ENCODE peak calls at places on chromosomes 5 and 9, in nine cellular contexts. One of them, this sample, is unnamed. For H3K4me1, the result is how much of the 10 kb centered on the place peaks cover.

GRCh38 chr5:132009706-132010405 is 1.6 kb downstream of the ACSL6 start:
- DNase-seq in mesendoderm: no peak
- DNase-seq in mesenchymal stem cell: no peak
- DNase-seq in fibroblast of lung: no peak
- DNase-seq in right atrium auricular region: no peak
- DNase-seq in aorta: peak
- DNase-seq in prostate gland: no peak
- DNase-seq in heart right ventricle: no peak
- DNase-seq in mammary epithelial cell: no peak
- DNase-seq in this sample: peak

GRCh38 chr5:157464518-157465171 is 4.6 kb downstream of the NIPAL4 start:
- DNase-seq in mammary epithelial cell: peak
- DNase-seq in right atrium auricular region: peak
- DNase-seq in prostate gland: peak
- DNase-seq in mesenchymal stem cell: peak
- DNase-seq in heart right ventricle: no peak
- DNase-seq in aorta: peak
- DNase-seq in mesendoderm: peak
- DNase-seq in fibroblast of lung: peak
- DNase-seq in this sample: peak

GRCh38 chr5:132526290-132526973 is 16.9 kb downstream of the IL5 start:
- DNase-seq in fibroblast of lung: peak
- DNase-seq in right atrium auricular region: no peak
- DNase-seq in mammary epithelial cell: peak
- DNase-seq in mesenchymal stem cell: peak
- DNase-seq in heart right ventricle: peak
- DNase-seq in mesendoderm: peak
- DNase-seq in aorta: no peak
- DNase-seq in prostate gland: peak
- DNase-seq in this sample: peak

GRCh38 chr5:32505718-32506117 is 61.2 kb upstream of the ZFR start:
- DNase-seq in heart right ventricle: no peak
- DNase-seq in prostate gland: no peak
- DNase-seq in mesenchymal stem cell: peak
- DNase-seq in mammary epithelial cell: peak
- DNase-seq in right atrium auricular region: no peak
- DNase-seq in aorta: no peak
- DNase-seq in fibroblast of lung: peak
- DNase-seq in mesendoderm: no peak
- DNase-seq in this sample: no peak

GRCh38 chr9:74494490-74494889 is 2.6 kb upstream of the RORB start:
- DNase-seq in fibroblast of lung: no peak
- DNase-seq in right atrium auricular region: no peak
- DNase-seq in prostate gland: no peak
- DNase-seq in aorta: no peak
- DNase-seq in mesenchymal stem cell: no peak
- DNase-seq in heart right ventricle: no peak
- DNase-seq in mesendoderm: peak
- DNase-seq in mammary epithelial cell: no peak
- DNase-seq in this sample: no peak

GRCh38 chr5:170483701-170484458 is 19.9 kb upstream of the KCNIP1 start:
- DNase-seq in mesendoderm: peak
- DNase-seq in fibroblast of lung: peak
- DNase-seq in right atrium auricular region: peak
- DNase-seq in aorta: no peak
- DNase-seq in prostate gland: no peak
- DNase-seq in mammary epithelial cell: peak
- DNase-seq in mesenchymal stem cell: peak
- DNase-seq in heart right ventricle: no peak
- DNase-seq in this sample: no peak

GRCh38 chr9:131848570-131849160 is 108.8 kb upstream of the RAPGEF1 start:
- DNase-seq in fibroblast of lung: no peak
- DNase-seq in aorta: no peak
- DNase-seq in mesendoderm: no peak
- DNase-seq in mammary epithelial cell: no peak
- DNase-seq in prostate gland: no peak
- DNase-seq in heart right ventricle: no peak
- DNase-seq in mesenchymal stem cell: no peak
- DNase-seq in right atrium auricular region: no peak
- DNase-seq in this sample: no peak

GRCh38 chr5:121691478-121691877 is 160.2 kb upstream of the FTMT start:
- DNase-seq in mammary epithelial cell: no peak
- DNase-seq in mesendoderm: peak
- DNase-seq in right atrium auricular region: no peak
- DNase-seq in aorta: no peak
- DNase-seq in fibroblast of lung: peak
- DNase-seq in prostate gland: no peak
- DNase-seq in heart right ventricle: no peak
- DNase-seq in mesenchymal stem cell: peak
- DNase-seq in this sample: no peak

GRCh38 chr5:45694255-45694834 is 1.8 kb downstream of the HCN1 start:
- DNase-seq in mesendoderm: no peak
- DNase-seq in prostate gland: no peak
- DNase-seq in mammary epithelial cell: no peak
- DNase-seq in fibroblast of lung: no peak
- DNase-seq in right atrium auricular region: no peak
- DNase-seq in heart right ventricle: no peak
- DNase-seq in mesenchymal stem cell: peak
- DNase-seq in aorta: no peak
- DNase-seq in this sample: no peak

GRCh38 chr5:27266184-27266583 is 227.8 kb upstream of the CDH9 start:
- DNase-seq in mammary epithelial cell: no peak
- DNase-seq in prostate gland: no peak
- DNase-seq in mesendoderm: no peak
- DNase-seq in right atrium auricular region: no peak
- DNase-seq in fibroblast of lung: peak
- DNase-seq in mesenchymal stem cell: peak
- DNase-seq in heart right ventricle: no peak
- DNase-seq in aorta: no peak
- DNase-seq in this sample: no peak

GRCh38 chr5:36658016-36658415 is 51.6 kb downstream of the SLC1A3 start:
- DNase-seq in prostate gland: no peak
- DNase-seq in fibroblast of lung: peak
- DNase-seq in heart right ventricle: no peak
- DNase-seq in mammary epithelial cell: no peak
- DNase-seq in mesenchymal stem cell: no peak
- DNase-seq in aorta: no peak
- DNase-seq in right atrium auricular region: no peak
- DNase-seq in mesendoderm: no peak
- DNase-seq in this sample: no peak

GRCh38 chr5:135869151-135869737 is 26.4 kb downstream of the IL9 start:
- DNase-seq in heart right ventricle: no peak
- DNase-seq in fibroblast of lung: no peak
- DNase-seq in aorta: no peak
- DNase-seq in mesenchymal stem cell: no peak
- DNase-seq in right atrium auricular region: no peak
- DNase-seq in mammary epithelial cell: no peak
- DNase-seq in prostate gland: no peak
- DNase-seq in mesendoderm: no peak
- DNase-seq in this sample: no peak

GRCh38 chr5:73540192-73540591 is 25.2 kb downstream of the ANKRA2 start:
- DNase-seq in prostate gland: peak
- DNase-seq in right atrium auricular region: no peak
- DNase-seq in fibroblast of lung: peak
- DNase-seq in heart right ventricle: no peak
- DNase-seq in aorta: no peak
- DNase-seq in mesenchymal stem cell: peak
- DNase-seq in mammary epithelial cell: peak
- DNase-seq in mesendoderm: no peak
- DNase-seq in this sample: no peak

GRCh38 chr5:122421379-122422081 is 109.5 kb downstream of the SNCAIP start:
- DNase-seq in mesenchymal stem cell: no peak
- DNase-seq in heart right ventricle: no peak
- DNase-seq in mammary epithelial cell: no peak
- DNase-seq in right atrium auricular region: no peak
- DNase-seq in mesendoderm: no peak
- DNase-seq in aorta: no peak
- DNase-seq in fibroblast of lung: no peak
- DNase-seq in prostate gland: no peak
- DNase-seq in this sample: no peak

GRCh38 chr5:138258704-138259285 is 15.6 kb downstream of the GFRA3 start:
- DNase-seq in mesendoderm: no peak
- DNase-seq in mesenchymal stem cell: no peak
- DNase-seq in heart right ventricle: no peak
- DNase-seq in prostate gland: no peak
- DNase-seq in fibroblast of lung: no peak
- DNase-seq in mammary epithelial cell: no peak
- DNase-seq in right atrium auricular region: no peak
- DNase-seq in aorta: no peak
- DNase-seq in this sample: no peak

GRCh38 chr5:61440086-61440485 is 108.0 kb downstream of the ZSWIM6 start:
- DNase-seq in heart right ventricle: no peak
- DNase-seq in prostate gland: no peak
- DNase-seq in mesenchymal stem cell: no peak
- DNase-seq in right atrium auricular region: no peak
- DNase-seq in aorta: no peak
- DNase-seq in mesendoderm: no peak
- DNase-seq in fibroblast of lung: no peak
- DNase-seq in mammary epithelial cell: no peak
- DNase-seq in this sample: no peak

GRCh38 chr5:151134228-151134627 is 23.4 kb downstream of the ANXA6 start:
- DNase-seq in mammary epithelial cell: peak
- DNase-seq in fibroblast of lung: no peak
- DNase-seq in heart right ventricle: no peak
- DNase-seq in right atrium auricular region: no peak
- DNase-seq in aorta: no peak
- DNase-seq in mesendoderm: no peak
- DNase-seq in prostate gland: peak
- DNase-seq in mesenchymal stem cell: no peak
- DNase-seq in this sample: no peak

DNA sequence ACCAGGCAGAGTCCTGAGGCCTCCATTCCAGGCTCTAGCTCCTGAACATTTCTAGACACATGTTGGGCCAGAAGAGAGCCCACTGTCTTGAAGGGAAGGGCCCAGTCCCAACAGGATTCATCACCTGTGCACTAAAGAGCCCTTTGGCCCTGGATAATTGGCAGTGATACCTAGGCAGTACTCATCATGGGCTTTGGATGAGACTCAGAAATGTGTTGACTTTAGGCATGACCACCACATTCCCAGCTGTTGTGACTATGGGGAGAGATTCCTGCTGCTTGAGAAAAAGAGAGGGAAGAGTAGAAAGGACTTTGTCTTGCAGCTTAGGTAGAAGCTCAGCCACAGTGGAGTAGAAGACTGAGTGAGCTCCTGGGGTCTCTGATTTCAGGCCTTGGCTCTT is 138.4 kb upstream of the DAPK1 start:
- DNase-seq in right atrium auricular region: no peak
- DNase-seq in aorta: no peak
- DNase-seq in mesendoderm: no peak
- DNase-seq in mammary epithelial cell: no peak
- DNase-seq in prostate gland: no peak
- DNase-seq in mesenchymal stem cell: no peak
- DNase-seq in fibroblast of lung: no peak
- DNase-seq in heart right ventricle: no peak
- DNase-seq in this sample: no peak
- H3K4me1 ChIP-seq in right atrium auricular region: under half
- H3K4me1 ChIP-seq in aorta: under half
- H3K4me1 ChIP-seq in mesendoderm: under half
- H3K4me1 ChIP-seq in mammary epithelial cell: under half
- H3K4me1 ChIP-seq in prostate gland: under half
- H3K4me1 ChIP-seq in mesenchymal stem cell: under half
- H3K4me1 ChIP-seq in fibroblast of lung: under half
- H3K4me1 ChIP-seq in heart right ventricle: under half
- H3K4me1 ChIP-seq in this sample: under half

GRCh38 chr9:5274770-5275169 is 29.7 kb downstream of the RLN2 start:
- DNase-seq in fibroblast of lung: no peak
- DNase-seq in right atrium auricular region: no peak
- DNase-seq in prostate gland: no peak
- DNase-seq in mammary epithelial cell: no peak
- DNase-seq in mesenchymal stem cell: no peak
- DNase-seq in heart right ventricle: no peak
- DNase-seq in aorta: no peak
- DNase-seq in mesendoderm: no peak
- DNase-seq in this sample: no peak

DNA sequence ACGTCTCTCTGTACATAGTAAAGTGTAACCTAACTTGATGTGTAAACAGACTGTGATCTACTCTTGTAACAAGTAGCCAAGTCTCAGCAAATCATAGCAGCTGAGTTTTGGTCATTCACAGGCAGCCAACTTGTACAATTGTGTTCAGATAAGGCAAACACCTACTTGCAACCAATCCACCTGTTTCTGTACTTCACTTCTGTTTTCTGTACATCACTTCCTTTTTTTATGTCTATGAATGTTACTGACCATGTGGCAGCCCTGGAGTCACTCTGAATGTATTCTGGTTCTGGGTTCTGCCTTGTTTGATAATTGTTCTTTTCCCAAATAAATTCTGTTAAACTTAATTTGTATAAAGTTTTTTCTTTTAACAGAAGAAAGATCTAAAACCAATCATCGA is 26.0 kb downstream of the RLN2 start:
- DNase-seq in mammary epithelial cell: no peak
- DNase-seq in prostate gland: no peak
- DNase-seq in aorta: no peak
- DNase-seq in fibroblast of lung: no peak
- DNase-seq in mesendoderm: no peak
- DNase-seq in mesenchymal stem cell: no peak
- DNase-seq in heart right ventricle: no peak
- DNase-seq in right atrium auricular region: no peak
- DNase-seq in this sample: no peak
- H3K4me1 ChIP-seq in mammary epithelial cell: under half
- H3K4me1 ChIP-seq in prostate gland: under half
- H3K4me1 ChIP-seq in aorta: under half
- H3K4me1 ChIP-seq in fibroblast of lung: under half
- H3K4me1 ChIP-seq in mesendoderm: under half
- H3K4me1 ChIP-seq in mesenchymal stem cell: under half
- H3K4me1 ChIP-seq in heart right ventricle: under half
- H3K4me1 ChIP-seq in right atrium auricular region: under half
- H3K4me1 ChIP-seq in this sample: under half

GRCh38 chr5:177492841-177493240 is 4.6 kb downstream of the PDLIM7 start:
- DNase-seq in mesendoderm: no peak
- DNase-seq in right atrium auricular region: no peak
- DNase-seq in aorta: no peak
- DNase-seq in mammary epithelial cell: no peak
- DNase-seq in prostate gland: no peak
- DNase-seq in fibroblast of lung: no peak
- DNase-seq in heart right ventricle: no peak
- DNase-seq in mesenchymal stem cell: no peak
- DNase-seq in this sample: no peak
- H3K4me1 ChIP-seq in mesendoderm: under half
- H3K4me1 ChIP-seq in right atrium auricular region: half or more
- H3K4me1 ChIP-seq in aorta: under half
- H3K4me1 ChIP-seq in mammary epithelial cell: under half
- H3K4me1 ChIP-seq in prostate gland: under half
- H3K4me1 ChIP-seq in fibroblast of lung: under half
- H3K4me1 ChIP-seq in heart right ventricle: half or more
- H3K4me1 ChIP-seq in mesenchymal stem cell: half or more
- H3K4me1 ChIP-seq in this sample: under half

GRCh38 chr5:139418804-139419203 is 14.9 kb upstream of the SPATA24 start:
- DNase-seq in right atrium auricular region: no peak
- DNase-seq in aorta: no peak
- DNase-seq in mesenchymal stem cell: no peak
- DNase-seq in fibroblast of lung: no peak
- DNase-seq in mammary epithelial cell: no peak
- DNase-seq in mesendoderm: no peak
- DNase-seq in prostate gland: no peak
- DNase-seq in heart right ventricle: peak
- DNase-seq in this sample: no peak
- H3K4me1 ChIP-seq in right atrium auricular region: half or more
- H3K4me1 ChIP-seq in aorta: under half
- H3K4me1 ChIP-seq in mesenchymal stem cell: under half
- H3K4me1 ChIP-seq in fibroblast of lung: under half
- H3K4me1 ChIP-seq in mammary epithelial cell: under half
- H3K4me1 ChIP-seq in mesendoderm: under half
- H3K4me1 ChIP-seq in prostate gland: under half
- H3K4me1 ChIP-seq in heart right ventricle: half or more
- H3K4me1 ChIP-seq in this sample: under half

This sample was measured in RWPE2.